ENCODE peak calls at places on chromosomes 3 and 15, in seven cellular contexts. A is heart left ventricle, T is K562, Z is body of pancreas, Q is GM23338, G is tibial artery, Y is hepatocyte. I is an unnamed sample.

GRCh38 chr3:137105277-137105977 is 147.6 kb downstream of the IL20RB start:
- DNase-seq in Z (peak; percentile 29), Q (peak; percentile 93), G (no peak), A (no peak), T (peak; percentile 18), Y (peak; percentile 82), I (peak; percentile 18)

GRCh38 chr3:126782554-126782953 is 78.5 kb downstream of the CHCHD6 start:
- DNase-seq in A (no peak), Q (peak; percentile 19), T (no peak), Z (peak; percentile 12), G (no peak), Y (peak; percentile 63), I (no peak)

GRCh38 chr3:190384241-190384863 is 3.6 kb upstream of the CLDN16 start:
- DNase-seq in Z (peak; percentile 78), G (no peak), Y (peak; percentile 78), A (no peak), T (no peak), Q (peak; percentile 47), I (no peak)

GRCh38 chr3:32435911-32436815 is 44.5 kb downstream of the CMTM7 start:
- DNase-seq in Y (no peak), Q (no peak), G (no peak), Z (no peak), T (no peak), A (no peak), I (no peak)

GRCh38 chr3:32685604-32686185 is 707 bp downstream of the CNOT10 start:
- DNase-seq in G (no peak), Y (no peak), Z (peak; percentile 5), A (no peak), T (no peak), Q (no peak), I (no peak)

GRCh38 chr15:98123834-98124233 is 163.3 kb downstream of the ARRDC4 start:
- DNase-seq in A (no peak), Q (no peak), G (no peak), Y (no peak), T (no peak), Z (no peak), I (no peak)

GRCh38 chr15:29567336-29567735 is 254.9 kb downstream of the TJP1 start:
- DNase-seq in Y (no peak), A (no peak), Q (no peak), T (no peak), Z (no peak), G (no peak), I (no peak)

GRCh38 chr3:56976666-56977560 is 83.6 kb upstream of the SPATA12 start:
- DNase-seq in Z (no peak), Y (peak; percentile 80), A (no peak), Q (peak; percentile 46), G (no peak), T (no peak), I (peak; percentile 85)

GRCh38 chr3:107416138-107416537 is 38.9 kb downstream of the CCDC54 start:
- DNase-seq in G (no peak), Y (no peak), A (no peak), Q (no peak), T (no peak), Z (no peak), I (no peak)

GRCh38 chr15:70512772-70513362 is 250.5 kb downstream of the UACA start:
- DNase-seq in Q (peak; percentile 88), A (peak; percentile 75), Y (no peak), Z (peak; percentile 38), G (no peak), T (peak; percentile 79), I (peak; percentile 57)

DNA sequence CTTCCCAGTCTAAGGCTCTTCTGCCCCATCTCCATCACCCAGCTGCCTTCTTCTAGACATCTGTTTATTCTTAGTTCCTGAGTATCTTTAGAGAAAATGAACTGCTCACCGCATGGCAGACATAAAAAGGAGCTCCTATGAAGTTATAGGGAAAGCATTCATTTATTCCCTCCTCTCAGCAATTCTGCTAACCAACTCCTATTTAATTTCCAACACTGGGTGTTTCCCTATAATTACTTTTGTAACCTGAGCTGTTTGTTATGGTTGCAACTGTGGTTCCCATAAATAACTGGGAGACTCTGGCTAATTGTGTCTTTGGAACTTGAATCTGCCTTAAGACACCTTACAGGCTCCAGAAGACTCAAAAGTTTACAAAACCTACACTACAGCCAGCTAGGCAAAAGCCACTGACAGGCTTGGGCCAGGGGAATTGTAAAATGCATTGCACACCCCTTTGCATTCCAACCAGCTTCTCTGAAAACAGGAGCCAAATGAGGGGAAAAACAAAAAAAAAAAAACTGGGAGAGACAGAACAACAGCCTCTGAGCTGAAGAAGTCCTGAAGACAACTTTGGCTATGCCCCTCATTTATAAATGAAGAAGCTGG is 231.5 kb upstream of the FEZF2 start:
- DNase-seq in Q (no peak), A (no peak), G (no peak), T (no peak), Y (no peak), Z (no peak), I (no peak)
- H3K4me1 ChIP-seq in Q (no peaks in the 10 kb centered on the region), A (no peaks in the 10 kb centered on the region), G (peaks cover 18% of the 10 kb centered on the region), T (no peaks in the 10 kb centered on the region), Y (no peaks in the 10 kb centered on the region), Z (no peaks in the 10 kb centered on the region), I (peaks cover 13% of the 10 kb centered on the region)

GRCh38 chr3:24506966-24507775 is 12.5 kb upstream of the THRB start:
- DNase-seq in Y (no peak), A (no peak), G (no peak), Z (no peak), T (no peak), Q (no peak), I (no peak)
- H3K4me1 ChIP-seq in Y (peaks cover 14% of the 10 kb centered on the region), A (no peaks in the 10 kb centered on the region), G (peaks cover 16% of the 10 kb centered on the region), Z (no peaks in the 10 kb centered on the region), T (no peaks in the 10 kb centered on the region), Q (no peaks in the 10 kb centered on the region), I (no peaks in the 10 kb centered on the region)

GRCh38 chr3:46545695-46546630 is 20.1 kb downstream of the LRRC2 start:
- DNase-seq in Q (peak; percentile 85), T (no peak), Z (no peak), Y (no peak), A (no peak), G (no peak), I (no peak)

GRCh38 chr3:46542344-46542743 is 23.8 kb downstream of the LRRC2 start:
- DNase-seq in Q (no peak), A (no peak), G (no peak), Y (no peak), T (no peak), Z (no peak), I (no peak)

GRCh38 chr3:46546896-46547440 is 19.1 kb downstream of the LRRC2 start:
- DNase-seq in Y (no peak), Z (no peak), T (no peak), G (no peak), A (no peak), Q (no peak), I (no peak)

GRCh38 chr3:46542801-46543201 is 23.3 kb downstream of the LRRC2 start:
- DNase-seq in Y (no peak), G (no peak), T (no peak), Z (no peak), Q (no peak), A (no peak), I (no peak)

DNA sequence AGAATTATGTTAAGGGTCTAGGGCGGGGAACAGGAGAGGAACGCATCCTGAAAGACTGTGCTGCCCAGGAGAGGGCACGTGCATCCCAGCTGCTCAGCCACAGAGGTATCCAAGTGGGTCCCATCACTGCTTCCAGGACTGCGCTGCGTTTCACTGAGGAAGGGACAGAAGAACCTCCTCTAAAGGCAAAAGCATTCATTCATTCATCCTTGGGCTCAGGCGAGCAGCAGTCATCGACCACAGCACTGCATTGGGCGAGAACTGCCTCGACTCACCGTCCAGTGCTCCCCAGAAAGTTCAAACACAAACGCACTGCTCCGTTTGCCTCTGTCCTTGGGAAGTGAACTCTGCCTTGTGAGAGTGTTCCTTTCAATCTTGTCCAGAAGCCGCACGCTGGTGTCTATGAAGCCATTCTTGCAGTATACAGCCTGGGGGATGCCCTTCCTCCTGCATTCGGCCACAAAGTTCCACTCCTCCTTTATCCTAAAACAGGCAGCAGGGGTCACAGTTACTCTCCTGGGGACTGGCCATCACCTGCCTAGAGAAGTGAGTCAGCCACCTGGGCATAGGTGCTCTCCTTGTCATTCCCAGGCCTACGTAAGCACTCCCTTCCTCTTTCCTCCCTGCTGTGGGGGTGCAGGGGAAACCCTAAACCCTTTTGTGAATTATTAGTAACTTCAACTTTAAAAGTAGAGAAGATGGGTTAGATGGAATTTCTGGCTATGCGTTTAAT is 21.2 kb downstream of the LRRC2 start:
- DNase-seq in Q (peak; percentile 52), Z (no peak), A (no peak), G (no peak), Y (no peak), T (no peak), I (no peak)
- H3K4me1 ChIP-seq in Q (peaks cover 32% of the 10 kb centered on the region), Z (no peaks in the 10 kb centered on the region), A (peaks cover 12% of the 10 kb centered on the region), G (no peaks in the 10 kb centered on the region), Y (peaks cover 7% of the 10 kb centered on the region), T (peaks cover 48% of the 10 kb centered on the region), I (no peaks in the 10 kb centered on the region)

GRCh38 chr15:66711886-66712285 is 9.8 kb downstream of the SMAD6 start:
- DNase-seq in Y (no peak), Z (no peak), T (no peak), Q (no peak), A (no peak), G (no peak), I (no peak)
- H3K4me1 ChIP-seq in Y (peaks cover 50% of the 10 kb centered on the region), Z (peaks cover 33% of the 10 kb centered on the region), T (peaks cover 12% of the 10 kb centered on the region), Q (peaks cover 16% of the 10 kb centered on the region), A (peaks cover 40% of the 10 kb centered on the region), G (peaks cover 95% of the 10 kb centered on the region), I (peaks cover 14% of the 10 kb centered on the region)

DNA sequence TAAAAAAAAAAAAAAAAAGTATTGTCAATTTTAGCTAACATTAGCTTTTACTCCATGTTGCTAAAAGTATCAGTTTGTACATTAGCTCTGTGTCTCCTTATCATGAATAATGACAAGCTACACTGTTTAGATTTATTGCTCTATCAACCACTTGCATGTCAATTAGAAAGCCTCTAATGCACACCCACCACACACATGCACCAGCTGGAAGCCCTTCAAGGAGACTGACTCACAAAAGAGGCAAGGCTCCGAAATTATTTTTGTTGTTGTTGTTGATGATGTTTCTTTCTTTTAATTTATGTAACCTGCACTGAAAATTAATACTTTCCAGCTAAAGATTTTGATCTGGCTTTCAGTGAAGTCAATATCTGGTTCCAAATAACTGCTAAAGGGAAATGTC is 71.5 kb downstream of the ETFA start:
- DNase-seq in G (no peak), Y (no peak), A (no peak), Z (no peak), Q (no peak), T (no peak), I (no peak)
- H3K4me1 ChIP-seq in G (no peaks in the 10 kb centered on the region), Y (peaks cover 4% of the 10 kb centered on the region), A (no peaks in the 10 kb centered on the region), Z (no peaks in the 10 kb centered on the region), Q (peaks cover 2% of the 10 kb centered on the region), T (no peaks in the 10 kb centered on the region), I (peaks cover 3% of the 10 kb centered on the region)